ENCODE peak calls at places on chromosomes 5 and 9, in five cellular contexts. One of them, this sample, is unnamed.

GRCh38 chr9:17775646-17776045 is 196.8 kb downstream of the SH3GL2 start:
- DNase-seq in M059J: no peak
- DNase-seq in iris pigment epithelial cell: no peak
- DNase-seq in progenitor cell of endocrine pancreas: no peak
- DNase-seq in Calu3: no peak
- DNase-seq in this sample: no peak

GRCh38 chr9:134531251-134531970 is 110.2 kb upstream of the COL5A1 start:
- DNase-seq in Calu3: no peak
- DNase-seq in M059J: no peak
- DNase-seq in iris pigment epithelial cell: no peak
- DNase-seq in progenitor cell of endocrine pancreas: no peak
- DNase-seq in this sample: no peak

GRCh38 chr9:105054488-105054887 is 126.5 kb upstream of the ABCA1 start:
- DNase-seq in progenitor cell of endocrine pancreas: no peak
- DNase-seq in M059J: peak; percentile 80
- DNase-seq in Calu3: no peak
- DNase-seq in iris pigment epithelial cell: peak; percentile 77
- DNase-seq in this sample: no peak

GRCh38 chr5:125536582-125536981 is 790.1 kb upstream of the ZNF608 start:
- DNase-seq in M059J: peak; percentile 78
- DNase-seq in progenitor cell of endocrine pancreas: no peak
- DNase-seq in iris pigment epithelial cell: peak; percentile 32
- DNase-seq in Calu3: no peak
- DNase-seq in this sample: no peak

GRCh38 chr5:162672030-162672429 is 604.5 kb downstream of the GABRG2 start:
- DNase-seq in iris pigment epithelial cell: no peak
- DNase-seq in M059J: no peak
- DNase-seq in progenitor cell of endocrine pancreas: no peak
- DNase-seq in Calu3: no peak
- DNase-seq in this sample: no peak

GRCh38 chr9:108889649-108890067 is 27.6 kb downstream of the ACTL7A start:
- DNase-seq in progenitor cell of endocrine pancreas: no peak
- DNase-seq in iris pigment epithelial cell: peak; percentile 48
- DNase-seq in Calu3: no peak
- DNase-seq in M059J: peak; percentile 60
- DNase-seq in this sample: peak; percentile 3

GRCh38 chr5:145293716-145294115 is 541.4 kb downstream of the PRELID2 start:
- DNase-seq in iris pigment epithelial cell: no peak
- DNase-seq in progenitor cell of endocrine pancreas: no peak
- DNase-seq in Calu3: no peak
- DNase-seq in M059J: no peak
- DNase-seq in this sample: no peak

GRCh38 chr5:68049053-68049713 is 166.4 kb upstream of the PIK3R1 start:
- DNase-seq in progenitor cell of endocrine pancreas: no peak
- DNase-seq in iris pigment epithelial cell: no peak
- DNase-seq in M059J: peak; percentile 23
- DNase-seq in Calu3: no peak
- DNase-seq in this sample: no peak

GRCh38 chr5:148844433-148845279 is 18.2 kb downstream of the ADRB2 start:
- DNase-seq in Calu3: no peak
- DNase-seq in M059J: peak; percentile 31
- DNase-seq in iris pigment epithelial cell: no peak
- DNase-seq in progenitor cell of endocrine pancreas: no peak
- DNase-seq in this sample: no peak

GRCh38 chr9:94161673-94162072 is 77.4 kb downstream of the PTPDC1 start:
- DNase-seq in iris pigment epithelial cell: no peak
- DNase-seq in progenitor cell of endocrine pancreas: no peak
- DNase-seq in Calu3: no peak
- DNase-seq in M059J: no peak
- DNase-seq in this sample: no peak

GRCh38 chr9:116716441-116716840 is 29.3 kb downstream of the TRIM32 start:
- DNase-seq in M059J: no peak
- DNase-seq in iris pigment epithelial cell: no peak
- DNase-seq in progenitor cell of endocrine pancreas: no peak
- DNase-seq in Calu3: no peak
- DNase-seq in this sample: no peak

GRCh38 chr5:150168864-150169263 is 2.3 kb downstream of the CDX1 start:
- DNase-seq in iris pigment epithelial cell: no peak
- DNase-seq in M059J: no peak
- DNase-seq in Calu3: no peak
- DNase-seq in progenitor cell of endocrine pancreas: no peak
- DNase-seq in this sample: no peak

GRCh38 chr9:8845376-8845775 is 1045.8 kb upstream of the DMAC1 start:
- DNase-seq in M059J: no peak
- DNase-seq in iris pigment epithelial cell: no peak
- DNase-seq in Calu3: no peak
- DNase-seq in progenitor cell of endocrine pancreas: no peak
- DNase-seq in this sample: no peak

GRCh38 chr5:143126121-143127019 is 277.1 kb downstream of the NR3C1 start:
- DNase-seq in iris pigment epithelial cell: no peak
- DNase-seq in M059J: peak; percentile 51
- DNase-seq in progenitor cell of endocrine pancreas: no peak
- DNase-seq in Calu3: no peak
- DNase-seq in this sample: no peak

GRCh38 chr9:92711146-92711545 is 41.2 kb upstream of the IPPK start:
- DNase-seq in Calu3: no peak
- DNase-seq in progenitor cell of endocrine pancreas: no peak
- DNase-seq in iris pigment epithelial cell: no peak
- DNase-seq in M059J: no peak
- DNase-seq in this sample: no peak

GRCh38 chr5:39473156-39473779 is 48.5 kb upstream of the DAB2 start:
- DNase-seq in iris pigment epithelial cell: peak; percentile 71
- DNase-seq in Calu3: no peak
- DNase-seq in progenitor cell of endocrine pancreas: no peak
- DNase-seq in M059J: no peak
- DNase-seq in this sample: no peak

GRCh38 chr9:25453876-25454275 is 224.4 kb downstream of the TUSC1 start:
- DNase-seq in iris pigment epithelial cell: no peak
- DNase-seq in M059J: no peak
- DNase-seq in progenitor cell of endocrine pancreas: no peak
- DNase-seq in Calu3: no peak
- DNase-seq in this sample: no peak

GRCh38 chr9:121714873-121715272 is 63.4 kb downstream of the DAB2IP start:
- DNase-seq in M059J: no peak
- DNase-seq in progenitor cell of endocrine pancreas: no peak
- DNase-seq in iris pigment epithelial cell: no peak
- DNase-seq in Calu3: no peak
- DNase-seq in this sample: no peak

GRCh38 chr5:128736567-128736966 is 198.5 kb upstream of the FBN2 start:
- DNase-seq in Calu3: peak; percentile 60
- DNase-seq in iris pigment epithelial cell: no peak
- DNase-seq in M059J: no peak
- DNase-seq in progenitor cell of endocrine pancreas: no peak
- DNase-seq in this sample: peak; percentile 4

GRCh38 chr9:133375116-133375723 is 640 bp downstream of the SURF4 start:
- DNase-seq in progenitor cell of endocrine pancreas: peak; percentile 27
- DNase-seq in iris pigment epithelial cell: peak; percentile 46
- DNase-seq in M059J: peak; percentile 67
- DNase-seq in Calu3: peak; percentile 12
- DNase-seq in this sample: no peak

GRCh38 chr5:178232124-178232919 is at the start of gene PHYKPL:
- DNase-seq in Calu3: peak; percentile 79
- DNase-seq in M059J: peak; percentile 74
- DNase-seq in iris pigment epithelial cell: peak; percentile 63
- DNase-seq in progenitor cell of endocrine pancreas: peak; percentile 60
- DNase-seq in this sample: peak; percentile 44

GRCh38 chr9:135098400-135099105 is 11.1 kb downstream of the OLFM1 start:
- DNase-seq in iris pigment epithelial cell: peak; percentile 11
- DNase-seq in progenitor cell of endocrine pancreas: peak; percentile 79
- DNase-seq in Calu3: no peak
- DNase-seq in M059J: peak; percentile 16
- DNase-seq in this sample: no peak

GRCh38 chr5:117065800-117066199 is 491.2 kb upstream of the SEMA6A start:
- DNase-seq in Calu3: no peak
- DNase-seq in progenitor cell of endocrine pancreas: no peak
- DNase-seq in iris pigment epithelial cell: no peak
- DNase-seq in M059J: no peak
- DNase-seq in this sample: no peak

GRCh38 chr5:168532471-168532870 is 3.4 kb downstream of the FBLL1 start:
- DNase-seq in M059J: no peak
- DNase-seq in progenitor cell of endocrine pancreas: no peak
- DNase-seq in iris pigment epithelial cell: no peak
- DNase-seq in Calu3: no peak
- DNase-seq in this sample: no peak

GRCh38 chr9:80049096-80049495 is 477.3 kb downstream of the TLE4 start:
- DNase-seq in Calu3: no peak
- DNase-seq in M059J: peak; percentile 59
- DNase-seq in iris pigment epithelial cell: no peak
- DNase-seq in progenitor cell of endocrine pancreas: no peak
- DNase-seq in this sample: no peak

GRCh38 chr5:40027395-40027794 is 602.6 kb upstream of the DAB2 start:
- DNase-seq in Calu3: no peak
- DNase-seq in M059J: no peak
- DNase-seq in iris pigment epithelial cell: no peak
- DNase-seq in progenitor cell of endocrine pancreas: no peak
- DNase-seq in this sample: no peak

GRCh38 chr9:37906312-37907239 is 2.6 kb upstream of the SLC25A51 start:
- DNase-seq in progenitor cell of endocrine pancreas: no peak
- DNase-seq in Calu3: no peak
- DNase-seq in iris pigment epithelial cell: no peak
- DNase-seq in M059J: no peak
- DNase-seq in this sample: no peak

GRCh38 chr9:89663264-89663970 is 58.6 kb downstream of the GADD45G start:
- DNase-seq in M059J: peak; percentile 27
- DNase-seq in progenitor cell of endocrine pancreas: no peak
- DNase-seq in Calu3: no peak
- DNase-seq in iris pigment epithelial cell: no peak
- DNase-seq in this sample: no peak

GRCh38 chr9:92151691-92152393 is 36.6 kb upstream of the SPTLC1 start:
- DNase-seq in iris pigment epithelial cell: peak; percentile 83
- DNase-seq in Calu3: no peak
- DNase-seq in progenitor cell of endocrine pancreas: no peak
- DNase-seq in M059J: peak; percentile 95
- DNase-seq in this sample: no peak

GRCh38 chr5:34676409-34676808 is 20.3 kb downstream of the RAI14 start:
- DNase-seq in Calu3: no peak
- DNase-seq in progenitor cell of endocrine pancreas: no peak
- DNase-seq in M059J: peak; percentile 70
- DNase-seq in iris pigment epithelial cell: peak; percentile 77
- DNase-seq in this sample: no peak

GRCh38 chr5:167840736-167841135 is 450.7 kb upstream of the WWC1 start:
- DNase-seq in iris pigment epithelial cell: no peak
- DNase-seq in Calu3: no peak
- DNase-seq in M059J: no peak
- DNase-seq in progenitor cell of endocrine pancreas: no peak
- DNase-seq in this sample: no peak

GRCh38 chr5:177113566-177114424 is 19.8 kb upstream of the NSD1 start:
- DNase-seq in Calu3: peak; percentile 85
- DNase-seq in M059J: peak; percentile 72
- DNase-seq in iris pigment epithelial cell: peak; percentile 58
- DNase-seq in progenitor cell of endocrine pancreas: peak; percentile 67
- DNase-seq in this sample: peak; percentile 55

GRCh38 chr5:12080761-12081160 is 176.5 kb upstream of the CTNND2 start:
- DNase-seq in M059J: no peak
- DNase-seq in Calu3: no peak
- DNase-seq in iris pigment epithelial cell: no peak
- DNase-seq in progenitor cell of endocrine pancreas: no peak
- DNase-seq in this sample: no peak

GRCh38 chr5:173801006-173801405 is 87.1 kb upstream of the CPEB4 start:
- DNase-seq in progenitor cell of endocrine pancreas: no peak
- DNase-seq in iris pigment epithelial cell: no peak
- DNase-seq in Calu3: no peak
- DNase-seq in M059J: no peak
- DNase-seq in this sample: no peak

GRCh38 chr5:164302533-164303235 is 797.3 kb downstream of the MAT2B start:
- DNase-seq in iris pigment epithelial cell: peak; percentile 65
- DNase-seq in Calu3: no peak
- DNase-seq in progenitor cell of endocrine pancreas: no peak
- DNase-seq in M059J: peak; percentile 6
- DNase-seq in this sample: no peak

This sample was measured in HCT116.